ENCODE peak calls at places on chromosomes 11 and 22, in eight cellular contexts. K, Z, S, W, P, J, Y and I are unnamed samples.

GRCh38 chr22:27754247-27754887 is 47.2 kb downstream of the MN1 start:
- DNase-seq in K (no peak), Z (peak), S (no peak), W (no peak), P (no peak), J (no peak), Y (no peak), I (no peak)

GRCh38 chr11:89498845-89499448 is 7.8 kb upstream of the NOX4 start:
- DNase-seq in K (no peak), Z (no peak), S (peak), W (no peak), P (no peak), J (no peak), Y (no peak), I (no peak)

GRCh38 chr11:5941951-5942350 is at the start of gene OR56A3:
- DNase-seq in K (no peak), Z (no peak), S (no peak), W (no peak), P (no peak), J (no peak), Y (no peak), I (no peak)

GRCh38 chr22:42289671-42290269 is 19.3 kb upstream of the TCF20 start:
- DNase-seq in K (no peak), Z (no peak), S (no peak), W (no peak), P (no peak), J (no peak), Y (no peak), I (no peak)

GRCh38 chr11:19242184-19242932 is 1.6 kb upstream of the E2F8 start:
- DNase-seq in K (peak), Z (no peak), S (no peak), W (no peak), P (no peak), J (no peak), Y (no peak), I (no peak)

GRCh38 chr22:24559471-24559870 is 3.7 kb downstream of the SNRPD3 start:
- DNase-seq in K (no peak), Z (no peak), S (no peak), W (no peak), P (no peak), J (no peak), Y (no peak), I (no peak)

GRCh38 chr11:72624496-72625201 is 49.6 kb downstream of the PDE2A start:
- DNase-seq in K (no peak), Z (no peak), S (no peak), W (no peak), P (no peak), J (no peak), Y (no peak), I (no peak)

GRCh38 chr11:10498426-10499250 is 42.3 kb downstream of the RNF141 start:
- DNase-seq in K (no peak), Z (no peak), S (no peak), W (no peak), P (no peak), J (no peak), Y (no peak), I (no peak)

GRCh38 chr11:11215944-11216343 is 137.1 kb downstream of the CSNK2A3 start:
- DNase-seq in K (no peak), Z (peak), S (no peak), W (no peak), P (no peak), J (no peak), Y (no peak), I (no peak)

GRCh38 chr11:125348141-125348651 is 147.9 kb downstream of the FEZ1 start:
- DNase-seq in K (no peak), Z (no peak), S (no peak), W (no peak), P (no peak), J (no peak), Y (no peak), I (peak)

GRCh38 chr11:1559103-1559951 is 12.7 kb downstream of the DUSP8 start:
- DNase-seq in K (no peak), Z (peak), S (peak), W (no peak), P (no peak), J (no peak), Y (no peak), I (no peak)